ENCODE peak calls at places on chromosomes 13 and 19, in ten cellular contexts. V is astrocyte, R is psoas muscle, I is osteoblast, G is colonic mucosa, Q is endodermal cell, D is transverse colon, E is heart left ventricle, P is stomach, U is PC-3. X is an unnamed sample.
A peak's percentile ranks its signal among the peaks of the same experiment; 100 is the strongest.

GRCh38 chr13:50911051-50911690 is 1.6 kb downstream of the RNASEH2B start:
- DNase-seq in V (no peak), R (no peak), I (peak; percentile 86), G (no peak), Q (no peak), D (no peak), E (no peak), P (no peak), U (peak; percentile 19), X (no peak)

GRCh38 chr13:109595466-109595865 is 190.9 kb downstream of the IRS2 start:
- DNase-seq in V (no peak), R (no peak), I (no peak), G (no peak), Q (no peak), D (no peak), E (no peak), P (no peak), U (no peak), X (no peak)

GRCh38 chr13:85316501-85316900 is 482.7 kb downstream of the SLITRK6 start:
- DNase-seq in V (no peak), R (no peak), I (no peak), G (no peak), Q (no peak), D (no peak), E (no peak), P (no peak), U (no peak), X (no peak)

GRCh38 chr19:56132316-56132822 is 8.7 kb upstream of the ZNF444 start:
- DNase-seq in V (peak; percentile 64), R (no peak), I (peak; percentile 79), G (no peak), Q (no peak), D (no peak), E (no peak), P (no peak), U (no peak), X (no peak)

GRCh38 chr13:99310382-99311031 is 3.3 kb upstream of the GPR183 start:
- DNase-seq in V (peak; percentile 84), R (no peak), I (peak; percentile 81), G (no peak), Q (no peak), D (no peak), E (no peak), P (no peak), U (peak; percentile 29), X (no peak)

GRCh38 chr13:45811891-45812583 is 39.5 kb downstream of the SIAH3 start:
- DNase-seq in V (no peak), R (no peak), I (no peak), G (no peak), Q (no peak), D (no peak), E (no peak), P (no peak), U (peak; percentile 46), X (peak; percentile 69)

GRCh38 chr13:49346460-49346859 is 97.4 kb downstream of the CAB39L start:
- DNase-seq in V (no peak), R (no peak), I (no peak), G (no peak), Q (no peak), D (no peak), E (no peak), P (no peak), U (no peak), X (no peak)

GRCh38 chr13:111968611-111969010 is 98.3 kb upstream of the SOX1 start:
- DNase-seq in V (no peak), R (no peak), I (no peak), G (no peak), Q (no peak), D (no peak), E (no peak), P (no peak), U (no peak), X (no peak)

GRCh38 chr19:48303866-48304265 is 21.5 kb upstream of the EMP3 start:
- DNase-seq in V (no peak), R (no peak), I (no peak), G (no peak), Q (no peak), D (no peak), E (no peak), P (no peak), U (no peak), X (no peak)

GRCh38 chr19:48310227-48310626 is 15.1 kb upstream of the EMP3 start:
- DNase-seq in V (no peak), R (no peak), I (no peak), G (no peak), Q (no peak), D (no peak), E (no peak), P (no peak), U (no peak), X (no peak)

GRCh38 chr19:48311384-48311783 is 14.0 kb upstream of the EMP3 start:
- DNase-seq in V (no peak), R (no peak), I (peak; percentile 30), G (no peak), Q (no peak), D (no peak), E (no peak), P (no peak), U (no peak), X (no peak)

GRCh38 chr19:48303367-48303766 is 22.0 kb upstream of the EMP3 start:
- DNase-seq in V (no peak), R (no peak), I (no peak), G (no peak), Q (no peak), D (no peak), E (no peak), P (no peak), U (no peak), X (no peak)

DNA sequence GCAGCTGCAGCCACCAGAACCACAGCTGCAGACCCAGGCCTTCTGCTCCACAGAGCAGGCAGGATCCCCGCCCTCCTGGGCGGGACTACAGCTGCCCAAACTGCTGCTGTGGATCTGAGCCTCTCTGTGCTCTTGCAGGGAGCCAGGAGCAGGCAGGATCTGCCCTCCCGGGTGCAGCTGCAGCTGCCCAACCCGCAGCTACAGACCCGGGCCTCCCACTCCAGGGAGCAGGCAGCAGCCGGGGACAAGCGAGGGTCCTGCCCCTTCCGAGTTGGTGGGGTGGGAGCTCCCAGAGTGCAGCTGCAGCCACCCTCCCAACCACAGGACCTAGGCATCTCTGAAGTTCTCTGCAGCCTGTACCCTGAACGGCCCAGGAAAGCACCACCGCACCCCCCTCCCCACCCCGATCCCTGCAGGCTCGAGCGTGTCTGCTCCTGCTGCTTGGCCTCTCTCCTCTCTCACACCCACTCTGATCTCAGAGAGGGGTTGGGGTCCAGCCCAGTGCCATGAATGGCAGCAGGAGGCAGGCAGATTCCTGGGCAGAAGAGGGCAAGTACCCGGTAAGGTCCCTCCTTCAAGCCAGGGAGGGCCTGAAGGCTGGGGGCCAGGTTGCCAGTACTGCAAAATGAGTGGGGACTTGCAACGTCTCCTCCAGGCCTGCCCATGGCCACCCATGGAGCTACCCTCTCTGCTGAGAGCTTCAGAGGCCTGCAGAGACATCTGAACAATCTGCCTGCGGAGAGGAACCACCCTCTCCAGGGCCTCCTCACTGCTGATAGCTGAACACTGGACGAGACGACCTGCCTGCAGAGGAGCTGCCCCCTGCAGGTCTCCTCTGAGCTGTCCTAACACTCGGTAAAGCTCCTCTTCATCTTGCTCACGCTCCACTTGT is 16.4 kb upstream of the EMP3 start:
- DNase-seq in V (no peak), R (no peak), I (no peak), G (no peak), Q (peak; percentile 84), D (no peak), E (no peak), P (no peak), U (no peak), X (peak; percentile 61)
- H3K4me3 ChIP-seq in V (no peak overlapping the region), R (no peak overlapping the region), I (no peak overlapping the region), G (no peak overlapping the region), Q (no peak overlapping the region), D (no peak overlapping the region), E (no peak overlapping the region), P (no peak overlapping the region), U (no peak overlapping the region), X (no peak overlapping the region)

GRCh38 chr19:861099-861755 is 1.8 kb downstream of the CFD start:
- DNase-seq in V (no peak), R (no peak), I (no peak), G (no peak), Q (no peak), D (no peak), E (no peak), P (no peak), U (no peak), X (no peak)

GRCh38 chr19:860481-861098 is 1.1 kb downstream of the CFD start:
- DNase-seq in V (peak; percentile 26), R (peak; percentile 82), I (peak; percentile 99), G (peak; percentile 71), Q (peak; percentile 80), D (peak; percentile 84), E (peak; percentile 77), P (peak; percentile 59), U (peak; percentile 77), X (no peak)

GRCh38 chr19:863305-863620 is 3.8 kb downstream of the CFD start:
- DNase-seq in V (no peak), R (no peak), I (no peak), G (no peak), Q (no peak), D (no peak), E (no peak), P (no peak), U (no peak), X (no peak)

GRCh38 chr19:862529-863304 is 3.3 kb downstream of the CFD start:
- DNase-seq in V (no peak), R (peak; percentile 63), I (peak; percentile 96), G (peak; percentile 74), Q (peak; percentile 95), D (peak; percentile 76), E (no peak), P (peak; percentile 61), U (no peak), X (no peak)

DNA sequence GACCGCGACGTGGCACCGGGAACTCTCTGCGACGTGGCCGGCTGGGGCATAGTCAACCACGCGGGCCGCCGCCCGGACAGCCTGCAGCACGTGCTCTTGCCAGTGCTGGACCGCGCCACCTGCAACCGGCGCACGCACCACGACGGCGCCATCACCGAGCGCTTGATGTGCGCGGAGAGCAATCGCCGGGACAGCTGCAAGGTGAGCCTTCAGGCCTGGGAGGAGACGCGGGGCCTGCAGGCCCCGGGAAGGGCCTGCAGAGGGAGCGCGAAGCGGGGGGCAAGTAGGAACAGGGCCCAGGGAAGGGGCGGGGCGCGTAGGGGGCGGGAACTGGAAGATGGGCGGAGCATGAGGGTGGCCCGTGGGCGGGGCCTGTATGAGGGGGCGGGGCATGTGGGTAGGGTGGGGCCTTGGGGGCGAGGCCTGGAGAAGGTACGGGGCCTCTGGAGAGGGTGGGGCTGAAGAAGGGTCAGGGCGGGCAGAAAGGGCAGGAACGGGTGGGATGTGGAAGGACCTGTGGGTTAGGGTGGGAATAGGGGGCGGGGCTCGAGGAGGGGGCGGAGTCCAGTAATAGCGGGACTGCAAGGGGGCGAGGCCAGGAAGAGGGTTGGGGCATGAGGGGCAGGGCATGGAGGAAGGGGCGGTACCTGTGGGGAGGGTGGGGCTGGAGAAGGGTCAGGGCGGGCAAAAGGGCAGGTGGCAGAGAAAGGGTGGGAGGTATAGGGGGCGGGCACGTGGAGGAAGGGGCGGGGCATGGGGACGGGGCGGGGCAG is 2.5 kb downstream of the CFD start:
- DNase-seq in V (no peak), R (no peak), I (peak; percentile 95), G (peak; percentile 76), Q (peak; percentile 97), D (peak; percentile 66), E (no peak), P (no peak), U (peak; percentile 41), X (peak; percentile 72)
- H3K27ac ChIP-seq in V (no peak overlapping the region), R (no peak overlapping the region), I (no peak overlapping the region), G (no peak overlapping the region), Q (no peak overlapping the region), D (peak overlapping the region; percentile 20), E (no peak overlapping the region), P (peak overlapping the region; percentile 3), U (no peak overlapping the region), X (no peak overlapping the region)

DNA sequence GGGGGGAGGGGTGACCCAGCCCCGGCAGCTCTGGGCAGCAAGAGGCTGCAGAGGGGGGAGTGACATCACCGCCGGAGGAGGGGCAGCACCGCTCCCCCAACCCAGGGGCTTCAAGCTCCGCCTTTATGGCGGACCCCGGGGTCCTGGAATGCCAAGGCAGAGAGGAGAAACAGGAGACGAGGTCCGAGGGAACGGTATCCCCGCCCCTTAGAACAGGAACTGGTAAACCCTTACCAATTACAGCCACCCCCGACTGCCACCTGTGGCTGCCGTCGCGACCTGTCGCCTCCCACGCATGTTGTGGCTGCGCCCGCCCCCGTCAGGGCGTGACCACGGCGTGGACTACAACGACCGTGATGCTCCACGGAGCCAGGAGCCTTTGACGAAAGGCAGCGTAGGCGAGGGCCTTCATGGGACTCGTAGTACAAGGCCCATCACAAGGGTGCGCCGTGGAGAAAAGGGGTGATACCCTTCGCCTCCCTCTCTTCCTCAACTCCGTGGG is 4.1 kb upstream of the KCNC3 start:
- DNase-seq in V (peak; percentile 57), R (peak; percentile 86), I (peak; percentile 98), G (peak; percentile 84), Q (peak; percentile 97), D (peak; percentile 88), E (peak; percentile 94), P (peak; percentile 89), U (peak; percentile 96), X (peak; percentile 91)
- TF ChIP-seq CTCF in V (no peak), R (no peak), I (no peak), G (no peak), Q (no peak), D (no peak), E (no peak), P (no peak), U (no peak), X (no peak)

GRCh38 chr19:39024875-39025641 is 7.3 kb downstream of the FBXO27 start:
- DNase-seq in V (no peak), R (no peak), I (peak; percentile 6), G (no peak), Q (no peak), D (no peak), E (no peak), P (no peak), U (no peak), X (no peak)
- H3K4me3 ChIP-seq in V (no peak overlapping the region), R (no peak overlapping the region), I (no peak overlapping the region), G (no peak overlapping the region), Q (no peak overlapping the region), D (no peak overlapping the region), E (no peak overlapping the region), P (no peak overlapping the region), U (no peak overlapping the region), X (no peak overlapping the region)